ENCODE peak calls at places on chromosome 21, in six cellular contexts. Z is SW 1271; F is Caki2; O is GM19239; C is effector memory CD4-positive, alpha-beta T cell; S is GM10248. D is an unnamed sample.

GRCh38 chr21:45843426-45843825 is 138.1 kb upstream of the COL6A1 start:
- DNase-seq in Z (no peak), F (no peak), O (no peak), C (no peak), S (no peak), D (no peak)

GRCh38 chr21:43271452-43272020 is 102.7 kb downstream of the CRYAA start:
- DNase-seq in Z (no peak), F (no peak), O (no peak), C (no peak), S (no peak), D (no peak)

GRCh38 chr21:43286196-43286595 is 117.4 kb downstream of the CRYAA start:
- DNase-seq in Z (no peak), F (no peak), O (no peak), C (no peak), S (no peak), D (no peak)

GRCh38 chr21:29196664-29197052 is 66.2 kb downstream of the MAP3K7CL start:
- DNase-seq in Z (no peak), F (no peak), O (no peak), C (no peak), S (peak), D (no peak)

GRCh38 chr21:43196789-43197188 is 28.0 kb downstream of the CRYAA start:
- DNase-seq in Z (no peak), F (no peak), O (no peak), C (no peak), S (no peak), D (no peak)

GRCh38 chr21:42159560-42160110 is 59.3 kb upstream of the ABCG1 start:
- DNase-seq in Z (no peak), F (no peak), O (no peak), C (no peak), S (no peak), D (peak)

GRCh38 chr21:44947930-44948331 is 8.1 kb downstream of the SLX9 start:
- DNase-seq in Z (no peak), F (no peak), O (no peak), C (no peak), S (no peak), D (peak)

GRCh38 chr21:41766883-41767605 is at the start of gene RIPK4:
- DNase-seq in Z (peak), F (peak), O (peak), C (peak), S (peak), D (peak)

GRCh38 chr21:37565530-37566223 is 199.1 kb downstream of the DYRK1A start:
- DNase-seq in Z (no peak), F (peak), O (no peak), C (no peak), S (no peak), D (no peak)

GRCh38 chr21:31293986-31294385 is 50.1 kb downstream of the TIAM1 start:
- DNase-seq in Z (peak), F (peak), O (no peak), C (no peak), S (no peak), D (no peak)

GRCh38 chr21:45536301-45537081 is 5.7 kb downstream of the SLC19A1 start:
- DNase-seq in Z (no peak), F (no peak), O (no peak), C (no peak), S (no peak), D (no peak)

GRCh38 chr21:28781602-28782274 is 210.9 kb downstream of the LTN1 start:
- DNase-seq in Z (peak), F (peak), O (no peak), C (no peak), S (peak), D (no peak)

GRCh38 chr21:31444061-31444460 is 100.0 kb upstream of the TIAM1 start:
- DNase-seq in Z (no peak), F (no peak), O (no peak), C (no peak), S (no peak), D (peak)

D was measured in tibial artery.